ENCODE peak calls at places on chromosomes 1 and 21, in seven cellular contexts. Z is MM.1S, P is IMR-90, U is tibial nerve, N is fibroblast of lung, E is BE2C, M is mucosa of descending colon. Q is an unnamed sample.

GRCh38 chr1:162571696-162572095 is 10.2 kb downstream of the UAP1 start:
- DNase-seq in M (no peak), E (no peak), N (no peak), U (no peak), P (no peak), Z (no peak), Q (peak)

GRCh38 chr1:39354572-39354971 is 136.9 kb upstream of the BMP8A start:
- DNase-seq in N (no peak), Z (no peak), P (no peak), E (no peak), U (no peak), M (no peak), Q (no peak)

GRCh38 chr21:39363607-39364555 is 15.0 kb upstream of the HMGN1 start:
- DNase-seq in P (peak), U (no peak), E (no peak), M (no peak), N (no peak), Z (peak), Q (no peak)

GRCh38 chr1:59730759-59731478 is 83.8 kb upstream of the HOOK1 start:
- DNase-seq in P (peak), E (no peak), U (peak), M (peak), N (peak), Z (no peak), Q (no peak)

GRCh38 chr1:80457409-80457808 is 1343.3 kb upstream of the ADGRL2 start:
- DNase-seq in Z (no peak), P (no peak), U (no peak), M (no peak), E (no peak), N (no peak), Q (no peak)

GRCh38 chr1:118093017-118093416 is 92.0 kb downstream of the SPAG17 start:
- DNase-seq in U (no peak), M (no peak), P (no peak), E (no peak), Z (no peak), N (no peak), Q (no peak)

GRCh38 chr1:9149837-9150581 is 21.1 kb upstream of the GPR157 start:
- DNase-seq in U (no peak), N (peak), P (no peak), M (no peak), E (no peak), Z (no peak), Q (no peak)

GRCh38 chr1:193562121-193562520 is 375.7 kb upstream of the B3GALT2 start:
- DNase-seq in U (no peak), M (no peak), N (no peak), E (no peak), Z (no peak), P (no peak), Q (no peak)

GRCh38 chr1:67713071-67713806 is 28.2 kb downstream of the GADD45A start:
- DNase-seq in N (peak), P (peak), M (no peak), Z (no peak), U (no peak), E (peak), Q (no peak)

GRCh38 chr1:118202076-118202608 is 17.1 kb upstream of the SPAG17 start:
- DNase-seq in M (no peak), P (no peak), U (no peak), E (no peak), Z (no peak), N (no peak), Q (no peak)

GRCh38 chr1:247111636-247112478 is 7.7 kb upstream of the ZNF669 start:
- DNase-seq in E (peak), N (peak), Z (no peak), U (peak), P (peak), M (peak), Q (no peak)

GRCh38 chr1:19096036-19096833 is 113.8 kb downstream of the UBR4 start:
- DNase-seq in N (peak), E (peak), P (peak), M (peak), Z (no peak), U (no peak), Q (no peak)

GRCh38 chr1:184387871-184388670 is 1.2 kb downstream of the C1orf21 start:
- DNase-seq in Z (peak), M (peak), N (peak), U (no peak), P (peak), E (peak), Q (no peak)

GRCh38 chr1:56920551-56920950 is 45.3 kb downstream of the C8B start:
- DNase-seq in P (no peak), N (no peak), M (no peak), U (no peak), Z (no peak), E (no peak), Q (no peak)

GRCh38 chr1:153954826-153955225 is 3.6 kb downstream of the CRTC2 start:
- DNase-seq in Z (no peak), M (no peak), N (no peak), E (no peak), P (no peak), U (no peak), Q (no peak)

GRCh38 chr1:68320349-68320748 is 88.0 kb upstream of the WLS start:
- DNase-seq in E (no peak), Z (no peak), M (no peak), N (no peak), P (no peak), U (no peak), Q (no peak)

GRCh38 chr1:83029916-83030315 is 969.0 kb downstream of the TTLL7 start:
- DNase-seq in E (no peak), Z (no peak), P (no peak), U (no peak), N (peak), M (no peak), Q (no peak)

GRCh38 chr1:76136894-76137293 is 62.3 kb downstream of the ST6GALNAC3 start:
- DNase-seq in P (no peak), N (no peak), Z (no peak), U (no peak), E (no peak), M (no peak), Q (no peak)

GRCh38 chr1:36326499-36326898 is 3.1 kb upstream of the EVA1B start:
- DNase-seq in N (no peak), P (no peak), U (no peak), E (no peak), M (peak), Z (no peak), Q (no peak)

DNA sequence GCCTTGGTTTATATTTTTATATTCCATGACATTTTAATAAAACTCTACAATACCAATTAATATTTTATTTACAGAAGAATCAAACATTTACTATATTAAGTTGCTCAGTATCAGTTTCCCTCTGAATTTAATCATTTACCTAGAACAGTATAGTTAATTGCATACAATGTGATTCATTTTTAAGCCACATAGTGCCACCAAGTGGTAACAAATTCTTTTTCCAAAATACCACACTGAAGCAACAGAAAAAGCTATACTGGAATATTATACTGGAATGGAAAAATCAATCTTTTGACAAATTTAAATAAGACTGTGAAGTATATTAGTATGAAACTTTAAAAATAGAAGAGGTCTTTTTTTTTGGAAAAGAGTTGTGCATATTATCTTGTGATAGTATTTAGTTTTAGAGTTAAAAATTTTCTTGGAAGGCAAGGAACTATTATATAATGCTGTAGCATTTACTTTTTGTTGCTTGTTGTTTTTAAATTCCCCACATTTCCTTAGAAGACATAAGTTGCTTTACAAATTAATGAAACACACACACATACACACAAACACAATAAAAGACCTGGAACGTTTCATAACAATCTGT is 57.3 kb downstream of the ZNF644 start:
- DNase-seq in M (no peak), N (peak), E (no peak), P (peak), U (no peak), Z (peak), Q (no peak)
- TF ChIP-seq CTCF in M (no peak), N (peak), E (peak), P (peak), U (peak), Z (peak), Q (peak)

DNA sequence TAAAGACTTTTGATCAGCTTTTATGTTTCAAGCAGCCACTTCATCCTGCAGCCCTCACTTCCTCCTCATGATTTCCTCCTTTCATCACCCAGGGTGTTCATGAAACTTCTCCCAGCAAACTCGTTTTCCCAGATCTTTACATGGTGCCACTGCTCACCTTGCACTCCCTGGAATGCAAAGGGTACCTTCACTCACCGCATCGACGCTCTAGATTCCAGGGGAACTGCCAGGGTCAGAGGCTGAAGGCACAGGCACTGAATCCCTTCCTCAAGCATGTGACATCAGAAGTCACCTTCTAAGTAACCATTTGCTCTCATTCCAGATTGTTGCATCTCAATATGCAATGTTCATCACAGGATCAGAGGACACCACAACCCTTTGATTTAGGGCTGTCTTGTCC is 82.8 kb downstream of the PRKAB2 start:
- DNase-seq in M (no peak), P (no peak), Z (no peak), N (no peak), U (no peak), E (no peak), Q (no peak)
- H3K4me3 ChIP-seq in M (no peak), P (no peak), Z (no peak), N (no peak), U (no peak), E (no peak), Q (no peak)

GRCh38 chr21:32364801-32365200 is 28.0 kb downstream of the URB1 start:
- DNase-seq in U (no peak), M (no peak), P (no peak), Z (no peak), N (no peak), E (no peak), Q (no peak)

GRCh38 chr21:32356874-32357395 is 35.9 kb downstream of the URB1 start:
- DNase-seq in N (no peak), M (no peak), E (no peak), U (no peak), P (no peak), Z (no peak), Q (no peak)

GRCh38 chr21:32360401-32360981 is 32.3 kb downstream of the URB1 start:
- DNase-seq in U (no peak), E (no peak), N (no peak), P (no peak), M (no peak), Z (no peak), Q (peak)

GRCh38 chr21:32364387-32364786 is 28.4 kb downstream of the URB1 start:
- DNase-seq in U (peak), M (peak), E (no peak), N (peak), P (no peak), Z (no peak), Q (no peak)

GRCh38 chr21:32359719-32360260 is 33.0 kb downstream of the URB1 start:
- DNase-seq in Z (peak), N (no peak), U (no peak), P (no peak), M (no peak), E (no peak), Q (peak)
- TF ChIP-seq CTCF in Z (peak), N (peak), U (no peak), P (peak), M (no peak), E (peak), Q (peak)

DNA sequence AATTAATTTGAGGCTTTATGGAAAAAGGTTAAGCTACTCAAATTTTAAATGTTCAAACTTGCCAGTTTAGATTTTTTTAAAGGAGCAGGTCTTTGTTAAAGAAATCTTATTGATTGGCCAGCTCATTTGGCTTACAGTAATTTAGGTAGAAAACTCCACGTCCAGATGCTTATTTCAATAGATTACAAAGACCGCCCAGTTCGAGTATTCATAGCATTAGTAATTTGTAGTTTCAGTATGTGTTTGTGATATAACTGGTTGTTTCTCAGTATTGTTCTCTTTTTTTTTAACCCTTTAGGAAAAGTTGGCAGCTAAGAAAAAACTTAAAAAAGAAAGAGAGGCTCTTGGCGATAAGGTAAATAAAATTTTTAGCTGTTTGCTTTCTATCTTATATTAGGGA is 1.6 kb downstream of the RPF1 start:
- DNase-seq in E (no peak), U (no peak), Z (no peak), P (no peak), N (no peak), M (no peak), Q (no peak)
- H3K4me3 ChIP-seq in E (peak), U (no peak), Z (peak), P (peak), N (peak), M (no peak), Q (peak)

DNA sequence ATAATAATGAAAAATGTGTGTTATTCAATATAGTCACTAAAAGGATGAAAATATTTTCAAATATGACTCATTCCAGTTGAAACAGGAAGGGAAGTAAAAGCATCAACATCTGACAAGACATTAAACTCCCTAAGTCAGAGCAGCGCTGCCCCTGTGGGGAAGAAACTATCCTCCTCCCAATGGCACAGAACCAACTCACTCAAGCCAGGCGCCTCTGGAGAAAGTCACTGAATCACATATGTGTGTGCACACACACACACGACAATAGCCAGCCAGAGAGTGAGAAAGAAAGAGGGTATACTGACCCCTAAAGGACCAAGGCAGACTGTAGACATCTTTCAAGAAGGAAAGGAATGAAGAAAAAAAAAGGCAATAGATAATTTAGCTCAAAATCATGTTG is 126.9 kb downstream of the SETD4 start:
- DNase-seq in M (no peak), P (peak), U (peak), Z (no peak), N (peak), E (no peak), Q (no peak)
- TF ChIP-seq CTCF in M (no peak), P (peak), U (no peak), Z (no peak), N (peak), E (no peak), Q (no peak)

DNA sequence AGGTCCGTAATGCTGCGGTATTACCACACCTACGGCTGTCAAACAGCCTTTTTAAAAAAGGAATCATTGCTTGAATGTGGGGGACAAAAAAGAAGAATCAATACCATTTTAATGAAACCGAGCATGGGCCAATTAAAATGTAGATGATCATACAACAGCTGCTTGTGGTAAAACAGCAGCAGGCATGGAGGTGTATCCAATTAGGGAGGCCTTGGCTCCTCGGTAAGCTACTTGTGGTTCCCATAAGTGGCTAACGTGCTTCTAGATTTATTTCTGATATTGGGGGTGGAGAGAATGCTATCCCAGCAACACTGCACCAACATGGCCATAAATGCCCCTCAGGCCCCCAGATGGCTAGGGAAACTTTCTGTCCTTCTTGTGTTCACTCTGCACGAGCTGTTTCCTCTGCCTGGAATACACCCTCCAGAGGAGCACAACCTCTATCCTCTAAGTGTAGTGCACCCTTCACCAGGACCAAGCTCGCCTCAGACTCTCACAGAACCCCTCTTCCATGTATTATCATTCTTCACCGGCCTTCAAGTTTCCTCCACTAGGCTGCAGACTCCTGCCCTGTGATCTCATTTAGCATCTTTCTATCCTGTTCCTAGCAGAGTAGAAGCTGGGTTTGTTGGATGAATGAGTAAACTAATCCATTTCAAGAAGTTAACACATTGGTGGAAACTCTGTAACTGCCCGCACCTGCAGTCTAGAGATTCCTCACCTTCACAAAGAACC is 1.6 kb downstream of the PTPN14 start:
- DNase-seq in E (no peak), P (peak), U (no peak), M (no peak), Z (no peak), N (peak), Q (no peak)
- H3K4me3 ChIP-seq in E (no peak), P (peak), U (peak), M (no peak), Z (no peak), N (peak), Q (no peak)

Q was measured in LNCaP clone FGC.